ENCODE peak calls at places on chromosome 5, in nine cellular contexts. F is A549, M is upper lobe of left lung, R is GM12878, O is stomach, Q is ovary, L is suprapubic skin, I is tibial nerve, K is K562. A is an unnamed sample. For H3K4me1, the result is how much of the 10 kb centered on the place peaks cover.

GRCh38 chr5:91469517-91470165 is 86.5 kb upstream of the ARRDC3 start:
- DNase-seq in M (no peak), R (no peak), L (no peak), Q (no peak), F (no peak), K (peak), I (no peak), O (no peak), A (no peak)

GRCh38 chr5:6488021-6488420 is 39.4 kb downstream of the UBE2QL1 start:
- DNase-seq in F (no peak), L (no peak), M (no peak), K (no peak), I (no peak), R (no peak), O (no peak), Q (no peak), A (no peak)

GRCh38 chr5:128498844-128499455 is 39.1 kb downstream of the FBN2 start:
- DNase-seq in I (no peak), Q (no peak), K (no peak), F (peak), L (no peak), O (no peak), R (no peak), M (no peak), A (no peak)

GRCh38 chr5:40834849-40835787 is at the start of gene RPL37:
- DNase-seq in I (peak), Q (peak), M (peak), O (peak), K (peak), R (peak), L (peak), F (peak), A (peak)

GRCh38 chr5:173233347-173234128 is 1.5 kb downstream of the NKX2-5 start:
- DNase-seq in K (no peak), Q (no peak), O (no peak), F (no peak), L (no peak), I (no peak), M (peak), R (no peak), A (no peak)

GRCh38 chr5:172052454-172053236 is 46.2 kb upstream of the FBXW11 start:
- DNase-seq in O (peak), L (no peak), K (no peak), M (no peak), R (no peak), F (no peak), Q (no peak), I (no peak), A (no peak)

GRCh38 chr5:142048272-142048671 is 35.4 kb upstream of the GNPDA1 start:
- DNase-seq in O (no peak), F (no peak), Q (no peak), R (no peak), K (no peak), I (no peak), L (no peak), M (no peak), A (no peak)

GRCh38 chr5:10192309-10192708 is 57.4 kb downstream of the ATPSCKMT start:
- DNase-seq in L (no peak), I (no peak), Q (no peak), O (no peak), R (no peak), F (no peak), K (no peak), M (no peak), A (no peak)

GRCh38 chr5:120614512-120614911 is 150.4 kb downstream of the PRR16 start:
- DNase-seq in R (no peak), O (no peak), L (no peak), K (no peak), M (no peak), F (no peak), I (no peak), Q (no peak), A (no peak)

GRCh38 chr5:1541662-1542008 is 17.9 kb upstream of the LPCAT1 start:
- DNase-seq in R (no peak), K (no peak), L (no peak), M (no peak), I (no peak), F (no peak), O (no peak), Q (no peak), A (no peak)

GRCh38 chr5:62489471-62489870 is 76.9 kb downstream of the IPO11 start:
- DNase-seq in L (no peak), K (no peak), R (no peak), I (no peak), F (peak), M (no peak), O (no peak), Q (no peak), A (no peak)
- TF ChIP-seq CTCF in L (no peak), K (no peak), R (no peak), I (no peak), F (no peak), M (no peak), O (no peak), Q (no peak), A (no peak)

GRCh38 chr5:14669415-14669814 is 4.9 kb downstream of the OTULIN start:
- DNase-seq in Q (no peak), M (no peak), R (no peak), K (no peak), F (no peak), L (no peak), O (no peak), I (no peak), A (no peak)

GRCh38 chr5:14668247-14668646 is 3.7 kb downstream of the OTULIN start:
- DNase-seq in O (no peak), L (no peak), K (no peak), M (no peak), I (no peak), F (no peak), R (peak), Q (no peak), A (no peak)

GRCh38 chr5:14667290-14667689 is 2.8 kb downstream of the OTULIN start:
- DNase-seq in R (no peak), Q (no peak), I (no peak), K (no peak), F (no peak), O (no peak), M (no peak), L (no peak), A (no peak)

GRCh38 chr5:14665949-14666741 is 1.6 kb downstream of the OTULIN start:
- DNase-seq in I (no peak), L (no peak), R (no peak), F (peak), M (no peak), K (peak), O (no peak), Q (no peak), A (no peak)

DNA sequence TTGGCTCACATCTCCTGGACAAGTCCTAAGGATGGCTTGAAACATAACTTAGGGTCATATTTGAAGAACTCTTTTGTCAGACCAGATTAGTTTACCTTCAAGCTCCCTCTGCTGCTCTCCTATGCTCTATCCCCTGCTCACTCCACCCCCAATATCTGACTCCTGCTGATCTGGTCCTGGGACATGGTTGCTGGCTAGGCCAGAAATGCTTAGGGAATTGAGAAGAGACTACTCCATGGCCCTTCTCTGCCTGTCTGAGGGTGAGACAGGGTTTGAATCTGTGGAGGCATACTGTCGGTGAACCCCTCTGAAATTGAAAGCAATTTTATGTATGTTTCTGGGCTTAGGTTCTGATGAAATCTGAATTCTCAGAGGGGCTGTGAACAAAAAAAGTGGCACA is 3.3 kb downstream of the OTULIN start:
- DNase-seq in K (no peak), L (no peak), M (no peak), F (no peak), O (no peak), R (no peak), I (no peak), Q (no peak), A (no peak)
- H3K4me1 ChIP-seq in K (under half), L (half or more), M (half or more), F (half or more), O (half or more), R (under half), I (under half), Q (under half), A (half or more)

GRCh38 chr5:157328277-157328912 is 62.5 kb downstream of the CYFIP2 start:
- DNase-seq in M (no peak), R (no peak), I (no peak), K (peak), F (peak), Q (peak), O (peak), L (no peak), A (no peak)
- TF ChIP-seq EP300 in M (no peak), R (no peak), I (no peak), K (no peak), F (no peak), Q (no peak), O (no peak), L (no peak), A (no peak)

DNA sequence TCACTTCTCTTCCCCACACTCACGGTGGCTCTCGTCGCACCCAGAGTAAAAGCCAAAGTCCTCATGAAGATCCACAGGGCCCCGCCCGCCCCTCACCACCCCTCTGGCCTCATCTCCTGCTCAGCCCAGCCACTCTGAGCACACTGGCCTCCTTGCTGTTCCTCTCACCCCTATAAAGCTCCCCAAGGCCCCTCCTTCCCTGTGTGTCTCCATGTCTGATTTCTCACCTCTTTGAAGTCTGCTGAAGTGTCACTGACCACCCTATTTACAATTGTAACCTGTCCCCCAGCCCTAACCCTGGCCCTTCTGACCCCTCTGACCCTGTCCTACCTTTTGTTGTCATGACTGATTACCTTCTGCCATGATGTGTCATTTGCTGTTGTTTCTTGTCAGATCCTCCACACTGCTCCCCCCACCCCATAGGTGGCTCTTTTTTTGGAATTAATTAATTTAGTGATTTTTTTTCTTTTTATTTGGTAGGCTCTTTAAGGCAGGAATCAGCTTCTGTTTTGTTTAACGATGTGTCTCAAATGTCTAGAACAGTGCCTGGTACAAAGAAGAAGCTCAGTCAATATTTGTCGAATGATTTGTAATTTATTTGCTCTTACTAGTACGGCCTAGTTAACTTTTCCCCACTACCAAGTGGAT is 90.2 kb downstream of the IQGAP2 start:
- DNase-seq in Q (no peak), I (no peak), F (no peak), M (no peak), O (no peak), L (no peak), K (no peak), R (no peak), A (no peak)
- TF ChIP-seq CTCF in Q (no peak), I (no peak), F (no peak), M (no peak), O (no peak), L (no peak), K (no peak), R (no peak), A (no peak)

GRCh38 chr5:15528476-15528875 is 28.5 kb downstream of the FBXL7 start:
- DNase-seq in M (no peak), O (no peak), R (no peak), I (no peak), F (no peak), K (no peak), L (no peak), Q (no peak), A (peak)
- H3K4me1 ChIP-seq in M (under half), O (under half), R (under half), I (under half), F (under half), K (under half), L (under half), Q (under half), A (under half)